ENCODE peak calls at places on chromosomes 11 and 22, in ten cellular contexts. Z is left cardiac atrium; Q is effector CD4-positive, alpha-beta T cell; H is stimulated activated CD4-positive, alpha-beta T cell treated with anti-CD3 and anti-CD28 coated beads, Interleukin-4, amount 100 ng/mL, for 48 hours; X is kidney glomerular epithelial cell; R is posterior vena cava; F is EL; C is AG10803; D is cardiac muscle cell; N is AG08395. E is an unnamed sample.

GRCh38 chr22:30228509-30229359 is 17.8 kb downstream of the LIF start:
- DNase-seq in X (no peak), F (peak), Z (no peak), C (no peak), R (no peak), N (no peak), H (no peak), D (no peak), Q (no peak), E (no peak)

GRCh38 chr22:26446808-26447515 is 17.9 kb downstream of the ASPHD2 start:
- DNase-seq in X (no peak), R (no peak), F (no peak), Z (no peak), Q (no peak), C (no peak), D (no peak), H (no peak), N (no peak), E (no peak)

GRCh38 chr22:45426387-45426786 is 12.9 kb downstream of the RIBC2 start:
- DNase-seq in Z (no peak), X (no peak), R (peak), Q (no peak), H (no peak), F (no peak), D (no peak), N (no peak), C (no peak), E (no peak)

GRCh38 chr11:23990346-23990745 is 506.5 kb upstream of the LUZP2 start:
- DNase-seq in X (no peak), Q (no peak), F (peak), D (peak), N (peak), H (no peak), C (peak), R (no peak), Z (no peak), E (no peak)

GRCh38 chr11:128924109-128924508 is 18.6 kb downstream of the TP53AIP1 start:
- DNase-seq in X (no peak), Z (no peak), R (no peak), D (no peak), N (no peak), Q (no peak), F (no peak), H (no peak), C (no peak), E (no peak)

GRCh38 chr11:65112551-65113360 is 1.1 kb downstream of the TM7SF2 start:
- DNase-seq in N (peak), C (no peak), R (peak), X (no peak), Z (no peak), Q (peak), F (peak), H (peak), D (no peak), E (no peak)

GRCh38 chr11:62682518-62682917 is 3.6 kb upstream of the UBXN1 start:
- DNase-seq in F (no peak), N (no peak), Q (no peak), C (no peak), D (no peak), X (no peak), H (no peak), Z (no peak), R (no peak), E (no peak)

GRCh38 chr11:103652013-103652412 is 384.4 kb upstream of the DDI1 start:
- DNase-seq in H (no peak), X (no peak), N (peak), D (peak), C (no peak), Z (no peak), F (peak), R (no peak), Q (no peak), E (no peak)

GRCh38 chr11:125071831-125072209 is 8.7 kb downstream of the SLC37A2 start:
- DNase-seq in H (no peak), F (no peak), N (no peak), C (no peak), Q (no peak), Z (no peak), D (no peak), R (no peak), X (no peak), E (no peak)

GRCh38 chr11:84438565-84438964 is 1152.4 kb upstream of the CCDC90B start:
- DNase-seq in F (no peak), C (no peak), R (no peak), N (no peak), Z (no peak), Q (no peak), X (no peak), H (no peak), D (no peak), E (no peak)

GRCh38 chr11:57324154-57324885 is 432 bp downstream of the TNKS1BP1 start:
- DNase-seq in Q (peak), H (no peak), R (peak), D (peak), Z (peak), X (no peak), N (peak), C (peak), F (peak), E (peak)

GRCh38 chr11:128467610-128468041 is 119.7 kb downstream of the ETS1 start:
- DNase-seq in D (peak), C (peak), H (no peak), F (peak), Z (peak), X (peak), N (peak), Q (peak), R (no peak), E (no peak)

GRCh38 chr11:18457435-18457834 is 1.8 kb downstream of the LDHAL6A start:
- DNase-seq in H (no peak), R (no peak), Z (no peak), X (no peak), D (peak), F (peak), N (no peak), C (no peak), Q (no peak), E (no peak)

E was measured in GM18507.